ENCODE peak calls at places on chromosomes 13 and 19, in six cellular contexts. C is neural progenitor cell; U is NCI-H2081; Q is RPMI7951; I is T47D; P is effector memory CD4-positive, alpha-beta T cell. H is an unnamed sample.

GRCh38 chr13:50549221-50549942 is 294.1 kb downstream of the DLEU7 start:
- DNase-seq in C (no peak), U (no peak), P (no peak), Q (peak; percentile 10), I (no peak), H (no peak)

GRCh38 chr19:10334340-10335148 is 1.2 kb upstream of the RAVER1 start:
- DNase-seq in Q (peak; percentile 96), C (peak; percentile 93), U (peak; percentile 57), I (peak; percentile 97), P (no peak), H (no peak)

GRCh38 chr13:107301724-107302374 is 733.9 kb upstream of the ARGLU1 start:
- DNase-seq in I (no peak), Q (peak; percentile 1), P (no peak), C (peak; percentile 50), U (no peak), H (no peak)

GRCh38 chr13:104086759-104087158 is 1020.5 kb upstream of the SLC10A2 start:
- DNase-seq in Q (peak; percentile 9), P (no peak), C (no peak), I (no peak), U (no peak), H (no peak)

GRCh38 chr19:29404951-29405727 is 120.7 kb upstream of the VSTM2B start:
- DNase-seq in P (no peak), Q (peak; percentile 4), C (peak; percentile 94), I (peak; percentile 91), U (no peak), H (no peak)

GRCh38 chr19:4380254-4380727 is 20.1 kb downstream of the SH3GL1 start:
- DNase-seq in Q (peak; percentile 63), U (no peak), P (peak; percentile 35), I (no peak), C (no peak), H (no peak)

GRCh38 chr13:34156841-34157365 is 339.0 kb downstream of the RFC3 start:
- DNase-seq in Q (peak; percentile 97), U (peak; percentile 93), I (peak; percentile 69), P (no peak), C (no peak), H (peak; percentile 28)

GRCh38 chr19:1587872-1588271 is 4.8 kb downstream of the MBD3 start:
- DNase-seq in U (no peak), I (peak; percentile 48), P (no peak), C (no peak), Q (no peak), H (no peak)

GRCh38 chr19:49133621-49134454 is 14.5 kb downstream of the PPFIA3 start:
- DNase-seq in I (peak; percentile 54), Q (no peak), U (no peak), C (peak; percentile 67), P (no peak), H (no peak)

GRCh38 chr19:32691952-32692726 is 518 bp downstream of the NUDT19 start:
- DNase-seq in I (peak; percentile 63), U (peak; percentile 47), Q (peak; percentile 77), P (peak; percentile 24), C (peak; percentile 73), H (peak; percentile 46)

GRCh38 chr13:45615501-45616101 is at the start of gene ERICH6B:
- DNase-seq in C (peak; percentile 92), Q (peak; percentile 27), U (no peak), P (no peak), I (no peak), H (no peak)